ENCODE peak calls at places on chromosomes 1 and 21, in four cellular contexts. K, N, X and I are unnamed samples.
A peak's percentile ranks its signal among the peaks of the same experiment; 100 is the strongest.

GRCh38 chr21:33569986-33570385 is 18.5 kb downstream of the DONSON start:
- DNase-seq in K (no peak), N (no peak), X (no peak), I (no peak)

GRCh38 chr1:183520379-183520778 is 48.1 kb downstream of the SMG7 start:
- DNase-seq in K (no peak), N (no peak), X (no peak), I (no peak)

GRCh38 chr1:17189632-17190525 is 15.0 kb upstream of the PADI1 start:
- DNase-seq in X (no peak), K (peak; percentile 87), N (no peak), I (peak; percentile 78)

GRCh38 chr1:27006683-27007082 is 6.0 kb downstream of the TENT5B start:
- DNase-seq in N (no peak), X (no peak), K (no peak), I (no peak)

GRCh38 chr1:94399449-94399848 is 18.7 kb upstream of the ABCD3 start:
- DNase-seq in N (no peak), K (no peak), X (no peak), I (no peak)

GRCh38 chr1:206835186-206835585 is 30.2 kb upstream of the IL20 start:
- DNase-seq in X (no peak), K (no peak), N (no peak), I (no peak)

GRCh38 chr1:35359995-35360394 is 91.5 kb downstream of the ZMYM4 start:
- DNase-seq in N (no peak), X (no peak), K (no peak), I (no peak)

GRCh38 chr21:44940116-44940631 is 345 bp downstream of the SLX9 start:
- DNase-seq in N (no peak), X (no peak), K (no peak), I (peak; percentile 6)

GRCh38 chr1:27872802-27873665 is 690 bp downstream of the THEMIS2 start:
- DNase-seq in K (no peak), N (no peak), X (peak; percentile 68), I (no peak)